ENCODE peak calls at places on chromosomes 1 and 21, in nine cellular contexts. One of them, this sample, is unnamed.

GRCh38 chr1:38569932-38570356 is 289.6 kb downstream of the RRAGC start:
- DNase-seq in myocyte: no peak
- DNase-seq in Right ventricle myocardium superior: no peak
- DNase-seq in GM03348: no peak
- DNase-seq in LoVo: no peak
- DNase-seq in Calu3: no peak
- DNase-seq in brain microvascular endothelial cell: no peak
- DNase-seq in tibial artery: no peak
- DNase-seq in ELR: no peak
- DNase-seq in this sample: no peak

GRCh38 chr1:180811886-180812285 is 100.8 kb upstream of the KIAA1614 start:
- DNase-seq in myocyte: peak; percentile 23
- DNase-seq in Right ventricle myocardium superior: no peak
- DNase-seq in GM03348: no peak
- DNase-seq in LoVo: no peak
- DNase-seq in Calu3: no peak
- DNase-seq in brain microvascular endothelial cell: peak; percentile 2
- DNase-seq in tibial artery: no peak
- DNase-seq in ELR: no peak
- DNase-seq in this sample: no peak

GRCh38 chr1:206826409-206826808 is 39.0 kb upstream of the IL20 start:
- DNase-seq in myocyte: peak; percentile 68
- DNase-seq in Right ventricle myocardium superior: no peak
- DNase-seq in GM03348: peak; percentile 11
- DNase-seq in LoVo: no peak
- DNase-seq in Calu3: no peak
- DNase-seq in brain microvascular endothelial cell: no peak
- DNase-seq in tibial artery: no peak
- DNase-seq in ELR: no peak
- DNase-seq in this sample: no peak

GRCh38 chr1:33007190-33008050 is 29.3 kb downstream of the AK2 start:
- DNase-seq in myocyte: peak; percentile 92
- DNase-seq in Right ventricle myocardium superior: no peak
- DNase-seq in GM03348: peak; percentile 91
- DNase-seq in LoVo: no peak
- DNase-seq in Calu3: peak; percentile 67
- DNase-seq in brain microvascular endothelial cell: peak; percentile 95
- DNase-seq in tibial artery: peak; percentile 67
- DNase-seq in ELR: peak; percentile 90
- DNase-seq in this sample: peak; percentile 59

GRCh38 chr21:15278851-15279250 is 214.1 kb upstream of the NRIP1 start:
- DNase-seq in myocyte: no peak
- DNase-seq in Right ventricle myocardium superior: no peak
- DNase-seq in GM03348: no peak
- DNase-seq in LoVo: no peak
- DNase-seq in Calu3: no peak
- DNase-seq in brain microvascular endothelial cell: no peak
- DNase-seq in tibial artery: no peak
- DNase-seq in ELR: no peak
- DNase-seq in this sample: no peak

GRCh38 chr1:26353976-26354820 is at the start of gene CRYBG2:
- DNase-seq in myocyte: no peak
- DNase-seq in Right ventricle myocardium superior: no peak
- DNase-seq in GM03348: no peak
- DNase-seq in LoVo: peak; percentile 86
- DNase-seq in Calu3: peak; percentile 90
- DNase-seq in brain microvascular endothelial cell: no peak
- DNase-seq in tibial artery: no peak
- DNase-seq in ELR: no peak
- DNase-seq in this sample: no peak

GRCh38 chr1:58852731-58853485 is 69.1 kb upstream of the JUN start:
- DNase-seq in myocyte: no peak
- DNase-seq in Right ventricle myocardium superior: no peak
- DNase-seq in GM03348: no peak
- DNase-seq in LoVo: no peak
- DNase-seq in Calu3: no peak
- DNase-seq in brain microvascular endothelial cell: no peak
- DNase-seq in tibial artery: no peak
- DNase-seq in ELR: no peak
- DNase-seq in this sample: no peak

GRCh38 chr1:185408675-185409270 is 91.7 kb upstream of the IVNS1ABP start:
- DNase-seq in myocyte: no peak
- DNase-seq in Right ventricle myocardium superior: no peak
- DNase-seq in GM03348: no peak
- DNase-seq in LoVo: no peak
- DNase-seq in Calu3: no peak
- DNase-seq in brain microvascular endothelial cell: no peak
- DNase-seq in tibial artery: no peak
- DNase-seq in ELR: peak; percentile 32
- DNase-seq in this sample: no peak

GRCh38 chr1:232963366-232963765 is 13.0 kb downstream of the NTPCR start:
- DNase-seq in myocyte: no peak
- DNase-seq in Right ventricle myocardium superior: no peak
- DNase-seq in GM03348: no peak
- DNase-seq in LoVo: no peak
- DNase-seq in Calu3: no peak
- DNase-seq in brain microvascular endothelial cell: no peak
- DNase-seq in tibial artery: no peak
- DNase-seq in ELR: no peak
- DNase-seq in this sample: no peak

GRCh38 chr1:199449681-199450080 is 577.8 kb upstream of the NR5A2 start:
- DNase-seq in myocyte: no peak
- DNase-seq in Right ventricle myocardium superior: no peak
- DNase-seq in GM03348: no peak
- DNase-seq in LoVo: no peak
- DNase-seq in Calu3: no peak
- DNase-seq in brain microvascular endothelial cell: no peak
- DNase-seq in tibial artery: no peak
- DNase-seq in ELR: no peak
- DNase-seq in this sample: no peak

GRCh38 chr21:35179990-35180557 is 131.0 kb upstream of the RUNX1 start:
- DNase-seq in myocyte: peak; percentile 97
- DNase-seq in Right ventricle myocardium superior: no peak
- DNase-seq in GM03348: peak; percentile 31
- DNase-seq in LoVo: peak; percentile 53
- DNase-seq in Calu3: peak; percentile 11
- DNase-seq in brain microvascular endothelial cell: peak; percentile 55
- DNase-seq in tibial artery: no peak
- DNase-seq in ELR: peak; percentile 86
- DNase-seq in this sample: no peak

GRCh38 chr1:167905182-167905581 is 8.8 kb downstream of the ADCY10 start:
- DNase-seq in myocyte: peak; percentile 66
- DNase-seq in Right ventricle myocardium superior: no peak
- DNase-seq in GM03348: no peak
- DNase-seq in LoVo: no peak
- DNase-seq in Calu3: no peak
- DNase-seq in brain microvascular endothelial cell: no peak
- DNase-seq in tibial artery: no peak
- DNase-seq in ELR: peak; percentile 8
- DNase-seq in this sample: no peak

GRCh38 chr1:92483442-92484170 is 3.1 kb downstream of the GFI1 start:
- DNase-seq in myocyte: no peak
- DNase-seq in Right ventricle myocardium superior: peak; percentile 43
- DNase-seq in GM03348: no peak
- DNase-seq in LoVo: no peak
- DNase-seq in Calu3: peak; percentile 24
- DNase-seq in brain microvascular endothelial cell: no peak
- DNase-seq in tibial artery: no peak
- DNase-seq in ELR: peak; percentile 17
- DNase-seq in this sample: no peak

GRCh38 chr1:192584951-192585350 is 9.4 kb downstream of the RGS1 start:
- DNase-seq in myocyte: no peak
- DNase-seq in Right ventricle myocardium superior: no peak
- DNase-seq in GM03348: no peak
- DNase-seq in LoVo: no peak
- DNase-seq in Calu3: no peak
- DNase-seq in brain microvascular endothelial cell: no peak
- DNase-seq in tibial artery: no peak
- DNase-seq in ELR: no peak
- DNase-seq in this sample: no peak

GRCh38 chr1:243623831-243624230 is 226.2 kb downstream of the AKT3 start:
- DNase-seq in myocyte: peak; percentile 68
- DNase-seq in Right ventricle myocardium superior: no peak
- DNase-seq in GM03348: no peak
- DNase-seq in LoVo: no peak
- DNase-seq in Calu3: no peak
- DNase-seq in brain microvascular endothelial cell: peak; percentile 75
- DNase-seq in tibial artery: no peak
- DNase-seq in ELR: peak; percentile 90
- DNase-seq in this sample: no peak

GRCh38 chr1:226212545-226212944 is 10.9 kb upstream of the MIXL1 start:
- DNase-seq in myocyte: no peak
- DNase-seq in Right ventricle myocardium superior: no peak
- DNase-seq in GM03348: no peak
- DNase-seq in LoVo: no peak
- DNase-seq in Calu3: no peak
- DNase-seq in brain microvascular endothelial cell: no peak
- DNase-seq in tibial artery: no peak
- DNase-seq in ELR: no peak
- DNase-seq in this sample: no peak

GRCh38 chr1:54728027-54728426 is 12.4 kb downstream of the TTC4 start:
- DNase-seq in myocyte: no peak
- DNase-seq in Right ventricle myocardium superior: no peak
- DNase-seq in GM03348: no peak
- DNase-seq in LoVo: no peak
- DNase-seq in Calu3: no peak
- DNase-seq in brain microvascular endothelial cell: no peak
- DNase-seq in tibial artery: no peak
- DNase-seq in ELR: no peak
- DNase-seq in this sample: no peak

GRCh38 chr1:63522891-63523728 is at the start of the genes EFCAB7 and ITGB3BP:
- DNase-seq in myocyte: peak; percentile 95
- DNase-seq in Right ventricle myocardium superior: peak; percentile 85
- DNase-seq in GM03348: peak; percentile 91
- DNase-seq in LoVo: peak; percentile 91
- DNase-seq in Calu3: peak; percentile 88
- DNase-seq in brain microvascular endothelial cell: peak; percentile 96
- DNase-seq in tibial artery: peak; percentile 85
- DNase-seq in ELR: peak; percentile 97
- DNase-seq in this sample: peak; percentile 95

GRCh38 chr1:170634819-170635410 is 29.0 kb upstream of the PRRX1 start:
- DNase-seq in myocyte: no peak
- DNase-seq in Right ventricle myocardium superior: no peak
- DNase-seq in GM03348: peak; percentile 6
- DNase-seq in LoVo: no peak
- DNase-seq in Calu3: no peak
- DNase-seq in brain microvascular endothelial cell: no peak
- DNase-seq in tibial artery: no peak
- DNase-seq in ELR: peak; percentile 56
- DNase-seq in this sample: no peak

GRCh38 chr1:12811409-12811784 is 19.8 kb downstream of the PRAMEF11 start:
- DNase-seq in myocyte: no peak
- DNase-seq in Right ventricle myocardium superior: no peak
- DNase-seq in GM03348: no peak
- DNase-seq in LoVo: no peak
- DNase-seq in Calu3: no peak
- DNase-seq in brain microvascular endothelial cell: no peak
- DNase-seq in tibial artery: no peak
- DNase-seq in ELR: peak; percentile 6
- DNase-seq in this sample: no peak

GRCh38 chr1:30882678-30883388 is 25.7 kb downstream of the SDC3 start:
- DNase-seq in myocyte: no peak
- DNase-seq in Right ventricle myocardium superior: no peak
- DNase-seq in GM03348: no peak
- DNase-seq in LoVo: no peak
- DNase-seq in Calu3: no peak
- DNase-seq in brain microvascular endothelial cell: no peak
- DNase-seq in tibial artery: no peak
- DNase-seq in ELR: no peak
- DNase-seq in this sample: peak; percentile 60

GRCh38 chr1:216064643-216065042 is 358.6 kb downstream of the USH2A start:
- DNase-seq in myocyte: no peak
- DNase-seq in Right ventricle myocardium superior: no peak
- DNase-seq in GM03348: no peak
- DNase-seq in LoVo: no peak
- DNase-seq in Calu3: no peak
- DNase-seq in brain microvascular endothelial cell: no peak
- DNase-seq in tibial artery: no peak
- DNase-seq in ELR: peak; percentile 40
- DNase-seq in this sample: no peak

GRCh38 chr1:36743286-36744005 is 260.7 kb upstream of the CSF3R start:
- DNase-seq in myocyte: peak; percentile 0
- DNase-seq in Right ventricle myocardium superior: no peak
- DNase-seq in GM03348: no peak
- DNase-seq in LoVo: no peak
- DNase-seq in Calu3: no peak
- DNase-seq in brain microvascular endothelial cell: no peak
- DNase-seq in tibial artery: no peak
- DNase-seq in ELR: no peak
- DNase-seq in this sample: no peak

GRCh38 chr1:68116643-68117235 is 66.3 kb upstream of the DIRAS3 start:
- DNase-seq in myocyte: peak; percentile 65
- DNase-seq in Right ventricle myocardium superior: no peak
- DNase-seq in GM03348: peak; percentile 64
- DNase-seq in LoVo: peak; percentile 60
- DNase-seq in Calu3: peak; percentile 63
- DNase-seq in brain microvascular endothelial cell: peak; percentile 35
- DNase-seq in tibial artery: no peak
- DNase-seq in ELR: peak; percentile 61
- DNase-seq in this sample: peak; percentile 69

GRCh38 chr1:5508669-5509330 is 483.4 kb downstream of the NPHP4 start:
- DNase-seq in myocyte: no peak
- DNase-seq in Right ventricle myocardium superior: no peak
- DNase-seq in GM03348: no peak
- DNase-seq in LoVo: no peak
- DNase-seq in Calu3: no peak
- DNase-seq in brain microvascular endothelial cell: no peak
- DNase-seq in tibial artery: no peak
- DNase-seq in ELR: no peak
- DNase-seq in this sample: no peak